ENCODE peak calls at places on chromosomes 6 and 20, in ten cellular contexts. R is testis, T is natural killer cell, F is PC-9, D is heart right ventricle, P is fibroblast of pulmonary artery, H is fibroblast of lung, B is left ventricle myocardium inferior, G is activated B cell treated with CpG ODN at 0.5 μM for 24 hours, W is neural crest cell. S is an unnamed sample.

GRCh38 chr6:133184798-133185380 is 56.3 kb upstream of the EYA4 start:
- DNase-seq in R (no peak), T (no peak), F (no peak), D (no peak), P (peak; percentile 60), H (peak; percentile 23), B (no peak), G (no peak), W (no peak), S (no peak)

GRCh38 chr6:135066806-135067205 is 12.2 kb upstream of the HBS1L start:
- DNase-seq in R (no peak), T (no peak), F (no peak), D (no peak), P (no peak), H (no peak), B (no peak), G (no peak), W (no peak), S (no peak)

GRCh38 chr6:122180132-122180531 is 219.3 kb upstream of the HSF2 start:
- DNase-seq in R (no peak), T (no peak), F (no peak), D (no peak), P (no peak), H (peak; percentile 2), B (no peak), G (no peak), W (no peak), S (no peak)

GRCh38 chr6:34068462-34069044 is 77.3 kb downstream of the GRM4 start:
- DNase-seq in R (no peak), T (no peak), F (no peak), D (no peak), P (no peak), H (no peak), B (no peak), G (no peak), W (no peak), S (no peak)

GRCh38 chr6:47736083-47736700 is 37.8 kb downstream of the ADGRF4 start:
- DNase-seq in R (no peak), T (no peak), F (no peak), D (no peak), P (peak; percentile 26), H (peak; percentile 43), B (no peak), G (no peak), W (no peak), S (no peak)

GRCh38 chr6:137095651-137096238 is 51.0 kb upstream of the IL20RA start:
- DNase-seq in R (no peak), T (no peak), F (no peak), D (no peak), P (no peak), H (no peak), B (no peak), G (no peak), W (no peak), S (no peak)

GRCh38 chr20:38426006-38426405 is 9.1 kb downstream of the SNHG17 start:
- DNase-seq in R (no peak), T (no peak), F (no peak), D (no peak), P (peak; percentile 84), H (peak; percentile 93), B (no peak), G (no peak), W (no peak), S (no peak)

GRCh38 chr6:63804381-63804956 is 168.9 kb downstream of the PHF3 start:
- DNase-seq in R (no peak), T (no peak), F (no peak), D (no peak), P (peak; percentile 84), H (peak; percentile 94), B (no peak), G (no peak), W (no peak), S (no peak)

GRCh38 chr20:25199473-25200265 is 4.2 kb downstream of the ENTPD6 start:
- DNase-seq in R (no peak), T (no peak), F (no peak), D (no peak), P (no peak), H (no peak), B (no peak), G (no peak), W (no peak), S (no peak)

GRCh38 chr20:62725596-62726268 is 17.1 kb downstream of the NTSR1 start:
- DNase-seq in R (no peak), T (no peak), F (peak; percentile 8), D (no peak), P (no peak), H (no peak), B (peak; percentile 6), G (no peak), W (no peak), S (no peak)

GRCh38 chr20:17501701-17502100 is 29.5 kb downstream of the BFSP1 start:
- DNase-seq in R (no peak), T (no peak), F (no peak), D (no peak), P (no peak), H (no peak), B (no peak), G (no peak), W (no peak), S (no peak)

GRCh38 chr6:131029661-131030297 is 33.3 kb downstream of the EPB41L2 start:
- DNase-seq in R (no peak), T (no peak), F (no peak), D (peak; percentile 19), P (peak; percentile 62), H (peak; percentile 67), B (no peak), G (no peak), W (no peak), S (no peak)

GRCh38 chr20:21513881-21514540 is at the start of gene NKX2-2:
- DNase-seq in R (no peak), T (no peak), F (no peak), D (no peak), P (no peak), H (peak; percentile 56), B (no peak), G (no peak), W (no peak), S (no peak)

GRCh38 chr6:37354526-37355384 is 972 bp downstream of the RNF8 start:
- DNase-seq in R (peak; percentile 53), T (no peak), F (no peak), D (no peak), P (no peak), H (peak; percentile 49), B (peak; percentile 22), G (no peak), W (no peak), S (peak; percentile 20)

GRCh38 chr20:22449115-22449973 is 135.0 kb downstream of the FOXA2 start:
- DNase-seq in R (no peak), T (no peak), F (no peak), D (no peak), P (no peak), H (no peak), B (no peak), G (no peak), W (no peak), S (no peak)

GRCh38 chr6:48922837-48923236 is 540.2 kb downstream of the MMUT start:
- DNase-seq in R (no peak), T (no peak), F (no peak), D (no peak), P (no peak), H (no peak), B (no peak), G (no peak), W (no peak), S (no peak)
- TF ChIP-seq CTCF in R (no peak), T (no peak), F (no peak), D (no peak), P (no peak), H (no peak), B (no peak), G (no peak), W (no peak), S (no peak)

GRCh38 chr20:1321654-1321939 is 7.3 kb downstream of the SDCBP2 start:
- DNase-seq in R (no peak), T (no peak), F (no peak), D (no peak), P (no peak), H (no peak), B (no peak), G (no peak), W (no peak), S (no peak)

GRCh38 chr20:1319462-1319861 is 9.5 kb downstream of the SDCBP2 start:
- DNase-seq in R (no peak), T (no peak), F (no peak), D (no peak), P (no peak), H (no peak), B (no peak), G (no peak), W (no peak), S (no peak)

GRCh38 chr20:1320016-1320415 is 8.9 kb downstream of the SDCBP2 start:
- DNase-seq in R (no peak), T (no peak), F (no peak), D (no peak), P (no peak), H (no peak), B (no peak), G (no peak), W (no peak), S (no peak)

GRCh38 chr20:1322511-1323245 is 6.3 kb downstream of the SDCBP2 start:
- DNase-seq in R (no peak), T (no peak), F (no peak), D (peak; percentile 68), P (peak; percentile 99), H (peak; percentile 96), B (no peak), G (no peak), W (no peak), S (no peak)

GRCh38 chr20:1320902-1321653 is 7.9 kb downstream of the SDCBP2 start:
- DNase-seq in R (no peak), T (no peak), F (no peak), D (no peak), P (no peak), H (no peak), B (no peak), G (no peak), W (no peak), S (no peak)
- TF ChIP-seq CTCF in R (no peak), T (no peak), F (no peak), D (no peak), P (no peak), H (no peak), B (no peak), G (no peak), W (no peak), S (no peak)

DNA sequence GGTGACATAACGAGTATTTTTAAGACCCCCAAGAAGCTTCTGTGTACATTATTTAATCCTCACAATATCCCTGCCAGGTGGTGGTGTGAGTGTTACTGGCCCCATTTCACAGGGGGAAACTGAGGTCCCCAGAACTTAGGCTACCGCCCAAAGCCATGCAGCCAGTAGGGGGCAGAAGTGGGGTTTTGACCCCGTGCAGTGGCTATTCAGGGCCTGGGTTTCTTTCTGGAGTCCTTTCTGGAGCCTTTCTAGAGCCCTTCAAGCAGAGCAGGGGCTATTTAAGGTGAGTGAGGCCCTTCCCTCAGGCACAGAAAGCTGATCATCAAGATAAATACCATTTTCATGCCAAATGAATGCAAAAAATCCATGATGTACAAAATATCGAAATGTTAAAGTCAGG is 59.0 kb downstream of the CTCFL start:
- DNase-seq in R (no peak), T (no peak), F (no peak), D (no peak), P (no peak), H (no peak), B (no peak), G (no peak), W (no peak), S (no peak)
- TF ChIP-seq CTCF in R (no peak), T (no peak), F (peak; percentile 30), D (peak; percentile 7), P (no peak), H (no peak), B (no peak), G (no peak), W (peak; percentile 24), S (no peak)

GRCh38 chr6:7572213-7572943 is 17.6 kb upstream of the SNRNP48 start:
- DNase-seq in R (no peak), T (no peak), F (no peak), D (no peak), P (no peak), H (no peak), B (no peak), G (no peak), W (no peak), S (no peak)
- TF ChIP-seq CTCF in R (no peak), T (no peak), F (no peak), D (no peak), P (no peak), H (no peak), B (no peak), G (no peak), W (no peak), S (no peak)

S was measured in D721Med.